ENCODE peak calls at places on chromosomes 16 and 17, in six cellular contexts. O is heart left ventricle, R is prostate gland, U is cardiac muscle cell, S is transverse colon, Z is lung. F is an unnamed sample.
A peak's percentile ranks its signal among the peaks of the same experiment; 100 is the strongest.

GRCh38 chr17:80413771-80414507 is 1.0 kb upstream of the ENDOV start:
- DNase-seq in O (no peak), R (no peak), U (no peak), S (no peak), Z (no peak), F (no peak)

GRCh38 chr17:4004517-4005295 is 40.5 kb upstream of the ATP2A3 start:
- DNase-seq in O (peak; percentile 51), R (peak; percentile 76), U (peak; percentile 81), S (peak; percentile 78), Z (peak; percentile 47), F (peak; percentile 65)

GRCh38 chr17:56257075-56257474 is 103.8 kb downstream of the ANKFN1 start:
- DNase-seq in O (no peak), R (no peak), U (no peak), S (no peak), Z (no peak), F (no peak)

GRCh38 chr16:89426736-89427525 is 63.4 kb downstream of the ANKRD11 start:
- DNase-seq in O (no peak), R (no peak), U (no peak), S (no peak), Z (no peak), F (no peak)

GRCh38 chr16:57803413-57803990 is 1.2 kb upstream of the KIFC3 start:
- DNase-seq in O (peak; percentile 73), R (no peak), U (peak; percentile 77), S (no peak), Z (no peak), F (no peak)

GRCh38 chr17:71052971-71053370 is 883.6 kb downstream of the KCNJ2 start:
- DNase-seq in O (no peak), R (no peak), U (no peak), S (no peak), Z (no peak), F (no peak)

GRCh38 chr17:57924677-57925076 is 30.5 kb downstream of the CUEDC1 start:
- DNase-seq in O (peak; percentile 39), R (no peak), U (no peak), S (no peak), Z (no peak), F (no peak)

GRCh38 chr16:9092963-9093477 is 1.6 kb downstream of the HAPSTR1 start:
- DNase-seq in O (peak; percentile 22), R (peak; percentile 14), U (peak; percentile 63), S (peak; percentile 42), Z (peak; percentile 42), F (no peak)

GRCh38 chr16:69522732-69523404 is 42.9 kb upstream of the NFAT5 start:
- DNase-seq in O (no peak), R (no peak), U (no peak), S (no peak), Z (no peak), F (no peak)

GRCh38 chr16:22198547-22199293 is 7.4 kb upstream of the EEF2K start:
- DNase-seq in O (no peak), R (no peak), U (no peak), S (no peak), Z (no peak), F (no peak)

GRCh38 chr17:76688165-76688622 is 22.6 kb downstream of the MXRA7 start:
- DNase-seq in O (no peak), R (no peak), U (no peak), S (no peak), Z (no peak), F (no peak)

GRCh38 chr16:9206156-9206555 is 114.7 kb downstream of the HAPSTR1 start:
- DNase-seq in O (no peak), R (no peak), U (no peak), S (no peak), Z (no peak), F (no peak)

GRCh38 chr16:67726106-67727034 is 7.3 kb upstream of the GFOD2 start:
- DNase-seq in O (no peak), R (no peak), U (no peak), S (no peak), Z (no peak), F (no peak)

DNA sequence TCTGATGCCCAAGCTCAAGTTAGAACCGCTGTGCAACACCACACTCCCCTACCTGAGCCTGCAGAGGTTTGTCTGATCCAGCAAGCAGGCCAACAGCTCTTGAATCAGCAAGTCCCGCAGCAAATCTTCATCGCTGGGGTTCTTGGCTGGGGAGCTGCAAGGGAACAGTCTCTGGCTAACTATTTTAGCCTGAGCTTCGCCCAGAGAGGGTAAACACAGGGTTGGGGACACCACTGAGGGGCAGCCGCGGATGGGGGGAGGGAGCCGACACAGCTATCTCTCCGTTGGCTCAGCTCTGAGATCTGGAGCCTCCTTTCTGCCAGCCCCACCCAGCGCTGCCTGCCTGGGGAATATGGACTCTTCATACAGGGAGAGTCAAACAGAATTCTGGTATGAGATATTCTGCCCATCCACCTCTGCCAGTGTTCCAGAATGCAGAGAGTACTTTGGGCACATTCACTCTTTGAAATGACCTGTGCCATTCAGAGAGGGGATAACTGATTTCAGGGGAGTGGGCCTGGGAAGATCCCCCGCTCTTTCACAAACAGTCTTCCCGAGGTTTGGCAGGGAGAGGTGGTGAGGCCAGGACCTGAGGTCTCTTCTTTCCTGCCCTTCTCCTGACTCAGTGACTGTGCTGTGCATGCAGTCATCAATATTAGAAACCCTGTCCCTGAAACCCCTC is 7.4 kb downstream of the GIP start:
- DNase-seq in O (no peak), R (no peak), U (no peak), S (no peak), Z (no peak), F (no peak)
- H3K27ac ChIP-seq in O (no peak overlapping the region), R (no peak overlapping the region), U (peak overlapping the region; percentile 18), S (no peak overlapping the region), Z (no peak overlapping the region), F (no peak overlapping the region)

GRCh38 chr16:31090540-31090939 is 1.8 kb upstream of the PRSS53 start:
- DNase-seq in O (no peak), R (no peak), U (no peak), S (no peak), Z (no peak), F (no peak)

GRCh38 chr16:31087971-31088370 is 772 bp downstream of the PRSS53 start:
- DNase-seq in O (no peak), R (no peak), U (no peak), S (no peak), Z (no peak), F (no peak)

GRCh38 chr16:31087481-31087880 is 1.3 kb downstream of the PRSS53 start:
- DNase-seq in O (no peak), R (no peak), U (no peak), S (no peak), Z (no peak), F (no peak)

GRCh38 chr16:31089199-31089598 is 456 bp upstream of the PRSS53 start:
- DNase-seq in O (no peak), R (no peak), U (no peak), S (no peak), Z (no peak), F (no peak)

DNA sequence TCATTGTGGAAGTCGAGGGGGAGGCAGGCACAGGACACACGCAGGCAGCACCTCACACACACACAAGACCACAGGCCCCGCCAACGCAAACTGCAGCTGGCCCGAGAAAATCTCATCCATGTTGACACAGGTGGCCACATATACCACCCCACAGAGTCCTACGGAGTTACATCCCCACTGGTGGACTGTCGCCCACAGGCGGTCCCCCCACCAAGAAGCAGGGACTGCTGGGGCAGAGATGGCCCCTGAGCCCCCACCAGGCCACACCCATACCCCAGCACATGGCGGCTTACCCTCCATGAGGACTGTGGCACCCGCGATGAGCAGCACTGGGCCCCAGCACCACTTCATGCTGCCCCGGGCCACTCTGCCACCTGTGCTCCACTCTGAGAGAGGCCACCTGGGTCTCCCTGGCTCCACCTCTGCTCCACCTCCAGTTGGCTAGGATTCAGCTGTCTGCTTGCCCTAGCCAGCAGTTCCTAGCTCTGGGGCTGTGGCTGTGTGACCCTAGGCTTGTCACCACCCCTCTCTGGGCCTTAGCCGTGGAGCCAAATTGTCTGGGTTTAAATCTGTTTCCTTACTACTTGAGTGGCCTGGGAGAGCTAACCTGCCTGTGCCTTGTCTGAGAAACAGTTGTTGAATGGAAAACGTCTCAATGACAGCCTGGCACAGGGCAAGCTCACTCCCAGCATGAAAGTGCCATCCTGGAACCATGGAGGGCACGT is at the start of gene PRSS53:
- DNase-seq in O (no peak), R (no peak), U (no peak), S (no peak), Z (no peak), F (no peak)
- H3K4me3 ChIP-seq in O (no peak within 1 kb of the TSS), R (no peak within 1 kb of the TSS), U (no peak within 1 kb of the TSS), S (no peak within 1 kb of the TSS), Z (no peak within 1 kb of the TSS), F (no peak within 1 kb of the TSS)

DNA sequence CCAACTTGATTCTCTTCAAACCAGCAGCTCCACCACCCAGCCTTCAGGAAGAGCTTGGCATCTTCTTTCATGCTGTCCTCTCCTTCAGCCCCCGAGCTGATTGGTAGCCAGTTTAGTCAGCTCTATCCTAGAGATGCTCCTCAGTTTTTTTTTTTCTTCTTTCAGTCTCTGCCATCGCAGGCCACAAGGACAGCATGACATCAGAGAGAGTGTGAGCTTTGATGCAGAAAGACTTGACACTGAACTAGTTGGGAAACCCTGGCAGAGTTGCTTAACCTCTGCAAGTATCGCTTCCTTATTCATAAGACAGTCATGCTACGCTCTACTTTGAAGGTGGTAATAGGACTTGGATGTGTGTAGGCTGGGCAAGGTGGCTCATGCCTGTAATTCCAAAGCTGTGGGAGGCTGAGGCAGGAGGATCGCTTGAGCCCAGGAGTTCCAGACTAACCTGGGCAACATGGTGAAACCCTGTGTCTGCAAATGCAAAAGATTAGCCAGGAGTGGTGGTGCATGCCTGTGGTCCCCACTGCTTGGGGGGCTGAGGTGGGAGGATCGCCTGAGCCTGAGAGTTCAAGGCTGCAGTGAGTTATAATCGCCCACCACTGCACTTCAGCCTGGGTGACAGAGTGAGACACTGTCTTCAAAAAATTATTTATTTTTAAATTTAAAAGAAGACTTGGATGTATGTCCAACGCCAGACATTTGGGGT is 2.6 kb downstream of the CD300LB start:
- DNase-seq in O (peak; percentile 28), R (no peak), U (no peak), S (no peak), Z (peak; percentile 58), F (no peak)
- H3K27me3 ChIP-seq in O (peaks cover 7% of the 10 kb centered on the region), R (no peaks in the 10 kb centered on the region), U (peaks cover 9% of the 10 kb centered on the region), S (no peaks in the 10 kb centered on the region), Z (no peaks in the 10 kb centered on the region), F (peaks cover 9% of the 10 kb centered on the region)

GRCh38 chr16:48559462-48560211 is 50.3 kb downstream of the N4BP1 start:
- DNase-seq in O (no peak), R (no peak), U (no peak), S (no peak), Z (no peak), F (no peak)
- H3K27ac ChIP-seq in O (no peak overlapping the region), R (no peak overlapping the region), U (peak overlapping the region; percentile 70), S (no peak overlapping the region), Z (no peak overlapping the region), F (no peak overlapping the region)